ENCODE peak calls at places on chromosomes 2 and 18, in eight cellular contexts. F, R, O, E, D, V, G and X are unnamed samples.

GRCh38 chr2:151437630-151438029 is 27.9 kb downstream of the RIF1 start:
- DNase-seq in G (no peak), V (no peak), O (no peak), R (no peak), D (no peak), F (peak), E (no peak), X (peak)

GRCh38 chr2:109279243-109279860 is 150.3 kb downstream of the SH3RF3 start:
- DNase-seq in V (no peak), R (no peak), O (no peak), D (no peak), E (no peak), G (no peak), F (no peak), X (no peak)

GRCh38 chr18:49015886-49016647 is 65.3 kb upstream of the SMAD7 start:
- DNase-seq in F (no peak), V (no peak), R (peak), D (no peak), E (no peak), O (no peak), G (no peak), X (no peak)

GRCh38 chr2:75589344-75590105 is 28.8 kb upstream of the EVA1A start:
- DNase-seq in R (no peak), F (no peak), V (no peak), D (no peak), O (no peak), G (no peak), E (no peak), X (no peak)

GRCh38 chr2:68980956-68981355 is 6.5 kb downstream of the GKN1 start:
- DNase-seq in G (no peak), D (no peak), F (no peak), E (no peak), R (no peak), O (no peak), V (no peak), X (no peak)

GRCh38 chr18:45874501-45875184 is 49.2 kb downstream of the SIGLEC15 start:
- DNase-seq in G (no peak), E (peak), D (no peak), V (no peak), F (peak), R (no peak), O (peak), X (peak)

GRCh38 chr2:202265467-202266277 is at the start of gene NOP58:
- DNase-seq in D (peak), O (peak), E (peak), F (peak), G (peak), R (peak), V (peak), X (peak)

GRCh38 chr18:2448565-2449151 is 122.6 kb downstream of the METTL4 start:
- DNase-seq in V (no peak), O (no peak), R (no peak), E (no peak), D (no peak), F (no peak), G (no peak), X (no peak)

GRCh38 chr18:13139885-13140450 is 78.6 kb upstream of the LDLRAD4 start:
- DNase-seq in D (no peak), R (no peak), O (no peak), F (no peak), V (no peak), G (no peak), E (peak), X (no peak)

GRCh38 chr2:223513771-223514455 is 88.2 kb downstream of the SCG2 start:
- DNase-seq in R (no peak), E (no peak), V (no peak), D (no peak), O (no peak), G (no peak), F (no peak), X (no peak)